ENCODE peak calls at places on chromosomes 13 and 19, in six cellular contexts. One of them, this sample, is unnamed.
A peak's percentile ranks its signal among the peaks of the same experiment; 100 is the strongest.

GRCh38 chr19:13864223-13864512 is 12.8 kb upstream of the NANOS3 start:
- DNase-seq in GM12891: no peak
- DNase-seq in retina: no peak
- DNase-seq in Calu3: no peak
- DNase-seq in OCI-LY7: no peak
- DNase-seq in Kasumi-1: no peak
- DNase-seq in this sample: no peak

GRCh38 chr13:82758056-82758455 is 1124.2 kb downstream of the SLITRK1 start:
- DNase-seq in GM12891: no peak
- DNase-seq in retina: no peak
- DNase-seq in Calu3: no peak
- DNase-seq in OCI-LY7: no peak
- DNase-seq in Kasumi-1: no peak
- DNase-seq in this sample: peak; percentile 41

GRCh38 chr19:10817291-10818038 is 18.5 kb downstream of the TMED1 start:
- DNase-seq in GM12891: no peak
- DNase-seq in retina: no peak
- DNase-seq in Calu3: no peak
- DNase-seq in OCI-LY7: no peak
- DNase-seq in Kasumi-1: no peak
- DNase-seq in this sample: no peak

GRCh38 chr19:55705972-55706371 is 30.9 kb downstream of the EPN1 start:
- DNase-seq in GM12891: no peak
- DNase-seq in retina: no peak
- DNase-seq in Calu3: no peak
- DNase-seq in OCI-LY7: no peak
- DNase-seq in Kasumi-1: no peak
- DNase-seq in this sample: no peak

GRCh38 chr19:11405846-11406643 is 13.1 kb downstream of the RGL3 start:
- DNase-seq in GM12891: no peak
- DNase-seq in retina: no peak
- DNase-seq in Calu3: no peak
- DNase-seq in OCI-LY7: no peak
- DNase-seq in Kasumi-1: no peak
- DNase-seq in this sample: no peak

GRCh38 chr13:99655351-99656091 is 154.2 kb downstream of the TM9SF2 start:
- DNase-seq in GM12891: no peak
- DNase-seq in retina: no peak
- DNase-seq in Calu3: peak; percentile 60
- DNase-seq in OCI-LY7: no peak
- DNase-seq in Kasumi-1: no peak
- DNase-seq in this sample: no peak

GRCh38 chr19:6807291-6807690 is 34.8 kb downstream of the VAV1 start:
- DNase-seq in GM12891: no peak
- DNase-seq in retina: no peak
- DNase-seq in Calu3: no peak
- DNase-seq in OCI-LY7: no peak
- DNase-seq in Kasumi-1: no peak
- DNase-seq in this sample: no peak

GRCh38 chr19:8557637-8558238 is 19.5 kb downstream of the MYO1F start:
- DNase-seq in GM12891: no peak
- DNase-seq in retina: no peak
- DNase-seq in Calu3: no peak
- DNase-seq in OCI-LY7: no peak
- DNase-seq in Kasumi-1: no peak
- DNase-seq in this sample: peak; percentile 24

GRCh38 chr19:13116282-13117175 is at the start of gene TRMT1:
- DNase-seq in GM12891: peak; percentile 88
- DNase-seq in retina: peak; percentile 92
- DNase-seq in Calu3: peak; percentile 88
- DNase-seq in OCI-LY7: peak; percentile 95
- DNase-seq in Kasumi-1: peak; percentile 91
- DNase-seq in this sample: peak; percentile 96

GRCh38 chr19:14167594-14168138 is 31.3 kb upstream of the ASF1B start:
- DNase-seq in GM12891: no peak
- DNase-seq in retina: no peak
- DNase-seq in Calu3: no peak
- DNase-seq in OCI-LY7: no peak
- DNase-seq in Kasumi-1: no peak
- DNase-seq in this sample: no peak

GRCh38 chr19:42325896-42326771 is 699 bp downstream of the MEGF8 start:
- DNase-seq in GM12891: no peak
- DNase-seq in retina: no peak
- DNase-seq in Calu3: peak; percentile 60
- DNase-seq in OCI-LY7: peak; percentile 48
- DNase-seq in Kasumi-1: peak; percentile 26
- DNase-seq in this sample: peak; percentile 44

GRCh38 chr13:51804295-51805172 is 571 bp upstream of the DHRS12 start:
- DNase-seq in GM12891: no peak
- DNase-seq in retina: peak; percentile 90
- DNase-seq in Calu3: no peak
- DNase-seq in OCI-LY7: no peak
- DNase-seq in Kasumi-1: peak; percentile 44
- DNase-seq in this sample: no peak